ENCODE peak calls at places on chromosomes 3 and 15, in eight cellular contexts. H is hippocampal formation; O is hypothalamus; L is stimulated activated CD8-positive, alpha-beta memory T cell treated with anti-CD3 and anti-CD28 coated beads, Interleukin-15, amount 100 ng/mL, for 1 hour; B is Daoy; R is iPS-NIHi11; G is activated CD8-positive, alpha-beta memory T cell treated with anti-CD3 and anti-CD28 coated beads, Interleukin-2, amount 50 U/mL, for 4 hours; T is nephron progenitor cell. C is an unnamed sample.

GRCh38 chr15:67869700-67870099 is 29.9 kb upstream of the RNU6-1 start:
- DNase-seq in O (no peak), T (no peak), L (no peak), G (no peak), R (no peak), B (no peak), H (no peak), C (no peak)

GRCh38 chr3:52225452-52226228 is at the start of gene TLR9:
- DNase-seq in T (no peak), H (no peak), R (no peak), O (no peak), L (no peak), G (no peak), B (no peak), C (no peak)

GRCh38 chr15:67801926-67802914 is 23.1 kb upstream of the SKOR1 start:
- DNase-seq in G (no peak), R (no peak), H (no peak), T (no peak), B (no peak), O (no peak), L (no peak), C (no peak)

GRCh38 chr15:56619881-56620280 is 113.4 kb downstream of the ZNF280D start:
- DNase-seq in G (no peak), H (no peak), L (no peak), T (no peak), O (no peak), B (no peak), R (no peak), C (no peak)

GRCh38 chr15:45268135-45268534 is 16.1 kb downstream of the SLC28A2 start:
- DNase-seq in H (no peak), L (no peak), R (peak; percentile 19), O (no peak), G (no peak), B (no peak), T (no peak), C (no peak)

GRCh38 chr3:37519661-37520060 is 342.0 kb upstream of the CTDSPL start:
- DNase-seq in B (no peak), G (no peak), H (peak; percentile 22), O (no peak), R (no peak), L (no peak), T (no peak), C (no peak)

GRCh38 chr15:29938701-29939340 is 116.6 kb upstream of the TJP1 start:
- DNase-seq in G (no peak), T (no peak), O (no peak), H (no peak), R (no peak), B (peak; percentile 54), L (no peak), C (no peak)

GRCh38 chr15:99331366-99331765 is 80.1 kb downstream of the LRRC28 start:
- DNase-seq in L (no peak), T (no peak), B (no peak), R (no peak), O (no peak), G (no peak), H (no peak), C (no peak)

GRCh38 chr15:68484696-68485400 is 52.9 kb upstream of the ITGA11 start:
- DNase-seq in L (no peak), R (no peak), B (peak; percentile 74), O (no peak), T (peak; percentile 31), H (no peak), G (no peak), C (no peak)

GRCh38 chr3:134590766-134591165 is 60.1 kb downstream of the KY start:
- DNase-seq in R (no peak), L (no peak), T (no peak), B (no peak), O (no peak), G (no peak), H (no peak), C (no peak)

GRCh38 chr15:58758141-58758540 is 8.6 kb upstream of the ADAM10 start:
- DNase-seq in L (no peak), T (no peak), G (no peak), R (no peak), O (no peak), B (no peak), H (peak; percentile 14), C (no peak)

GRCh38 chr15:98505611-98506031 is 142.7 kb upstream of the IGF1R start:
- DNase-seq in R (no peak), L (no peak), G (no peak), O (no peak), H (no peak), B (no peak), T (no peak), C (no peak)

GRCh38 chr3:46628980-46629379 is 16.7 kb downstream of the FAM240A start:
- DNase-seq in G (no peak), L (no peak), B (no peak), H (peak; percentile 38), T (no peak), R (no peak), O (peak; percentile 21), C (peak; percentile 27)

GRCh38 chr3:28286595-28286994 is 45.2 kb downstream of the CMC1 start:
- DNase-seq in L (no peak), G (no peak), H (no peak), B (no peak), T (no peak), O (no peak), R (peak; percentile 10), C (peak; percentile 47)

GRCh38 chr3:152558386-152558785 is 276.5 kb upstream of the P2RY1 start:
- DNase-seq in B (no peak), T (no peak), G (no peak), L (no peak), R (no peak), H (no peak), O (no peak), C (no peak)

GRCh38 chr3:109265300-109265699 is 51.0 kb downstream of the DPPA2 start:
- DNase-seq in R (no peak), G (no peak), H (no peak), B (no peak), O (no peak), T (no peak), L (no peak), C (no peak)

GRCh38 chr15:64825081-64825430 is 391 bp downstream of the PIF1 start:
- DNase-seq in B (peak; percentile 24), H (no peak), L (no peak), T (no peak), R (no peak), O (no peak), G (no peak), C (no peak)

GRCh38 chr3:23867400-23867799 is 49.4 kb downstream of the NKIRAS1 start:
- DNase-seq in H (no peak), L (no peak), G (no peak), T (no peak), B (no peak), R (no peak), O (no peak), C (no peak)

GRCh38 chr15:71291723-71292122 is 176.5 kb downstream of the THSD4 start:
- DNase-seq in B (no peak), G (no peak), R (no peak), O (no peak), T (no peak), L (no peak), H (no peak), C (no peak)

GRCh38 chr15:68559342-68560310 is 19.2 kb upstream of the CORO2B start:
- DNase-seq in T (peak; percentile 94), L (peak; percentile 42), B (peak; percentile 88), G (peak; percentile 73), H (peak; percentile 74), O (peak; percentile 66), R (peak; percentile 90), C (peak; percentile 92)

GRCh38 chr3:24598691-24599090 is 104.0 kb upstream of the THRB start:
- DNase-seq in G (no peak), O (no peak), T (no peak), B (peak; percentile 19), H (no peak), R (no peak), L (no peak), C (peak; percentile 64)

GRCh38 chr3:169394316-169394715 is 269.2 kb downstream of the MECOM start:
- DNase-seq in R (no peak), L (no peak), G (no peak), B (no peak), O (no peak), T (no peak), H (no peak), C (no peak)

GRCh38 chr15:88401972-88402656 is 65.1 kb downstream of the MRPL46 start:
- DNase-seq in O (no peak), H (no peak), R (peak; percentile 33), T (no peak), L (no peak), B (no peak), G (no peak), C (peak; percentile 43)

GRCh38 chr15:74835312-74835823 is 7.6 kb downstream of the ULK3 start:
- DNase-seq in O (no peak), L (peak; percentile 15), H (peak; percentile 35), T (peak; percentile 76), B (peak; percentile 77), G (peak; percentile 49), R (peak; percentile 93), C (peak; percentile 68)

GRCh38 chr3:119122350-119122749 is 23.6 kb upstream of the TEX55 start:
- DNase-seq in O (no peak), H (no peak), G (no peak), R (no peak), B (no peak), L (no peak), T (no peak), C (no peak)

GRCh38 chr3:5192568-5193319 is 5.2 kb downstream of the EDEM1 start:
- DNase-seq in R (no peak), B (no peak), O (no peak), L (no peak), H (no peak), G (peak; percentile 34), T (no peak), C (no peak)

GRCh38 chr3:156642750-156643728 is 31.4 kb upstream of the TIPARP start:
- DNase-seq in O (no peak), L (no peak), T (no peak), B (no peak), G (no peak), H (no peak), R (no peak), C (no peak)

GRCh38 chr3:150083653-150084037 is 113.0 kb upstream of the PFN2 start:
- DNase-seq in R (no peak), T (no peak), B (no peak), H (no peak), L (no peak), G (no peak), O (no peak), C (peak; percentile 48)

GRCh38 chr15:92663250-92663951 is 7.8 kb upstream of the FAM174B start:
- DNase-seq in O (no peak), L (no peak), T (no peak), G (no peak), B (no peak), R (no peak), H (no peak), C (no peak)

GRCh38 chr3:184785106-184785505 is 26.9 kb upstream of the VPS8 start:
- DNase-seq in R (no peak), B (no peak), L (no peak), G (no peak), T (no peak), O (no peak), H (no peak), C (no peak)

GRCh38 chr15:50051811-50052419 is 67.1 kb downstream of the ATP8B4 start:
- DNase-seq in O (peak; percentile 8), T (peak; percentile 31), L (no peak), H (peak; percentile 50), R (peak; percentile 38), B (peak; percentile 17), G (no peak), C (peak; percentile 83)

GRCh38 chr3:165193392-165194268 is 2.6 kb downstream of the SLITRK3 start:
- DNase-seq in R (no peak), T (peak; percentile 25), B (no peak), G (no peak), L (no peak), H (no peak), O (no peak), C (no peak)

GRCh38 chr3:39090922-39091321 is 16.5 kb downstream of the GORASP1 start:
- DNase-seq in L (no peak), G (no peak), R (no peak), T (no peak), H (no peak), B (no peak), O (no peak), C (no peak)

GRCh38 chr3:60772584-60772983 is 478.7 kb downstream of the FHIT start:
- DNase-seq in R (peak; percentile 34), B (no peak), H (no peak), T (no peak), G (no peak), O (no peak), L (no peak), C (no peak)